ENCODE peak calls at places on chromosomes 2 and 18, in eight cellular contexts. I, L, H, G, X, Z, R and V are unnamed samples.

GRCh38 chr2:58032751-58033055 is 13.9 kb upstream of the VRK2 start:
- DNase-seq in I (no peak), L (no peak), H (no peak), G (no peak), X (no peak), Z (no peak), R (no peak), V (no peak)

GRCh38 chr18:50310080-50310479 is 22.6 kb upstream of the CXXC1 start:
- DNase-seq in I (no peak), L (no peak), H (no peak), G (no peak), X (no peak), Z (no peak), R (no peak), V (no peak)

GRCh38 chr18:28824183-28824574 is 647.2 kb upstream of the CDH2 start:
- DNase-seq in I (no peak), L (no peak), H (no peak), G (no peak), X (no peak), Z (no peak), R (no peak), V (no peak)

GRCh38 chr2:62794791-62795190 is 89.3 kb downstream of the EHBP1 start:
- DNase-seq in I (peak; percentile 42), L (no peak), H (peak; percentile 65), G (no peak), X (no peak), Z (peak; percentile 76), R (no peak), V (no peak)

GRCh38 chr2:54691439-54692135 is 31.9 kb upstream of the EML6 start:
- DNase-seq in I (no peak), L (no peak), H (no peak), G (no peak), X (no peak), Z (no peak), R (no peak), V (no peak)

GRCh38 chr18:50982802-50983179 is 15.0 kb downstream of the ELAC1 start:
- DNase-seq in I (peak; percentile 25), L (no peak), H (no peak), G (no peak), X (no peak), Z (no peak), R (no peak), V (no peak)

GRCh38 chr18:24734058-24734457 is 273.6 kb downstream of the HRH4 start:
- DNase-seq in I (no peak), L (peak; percentile 80), H (peak; percentile 62), G (no peak), X (peak; percentile 31), Z (peak; percentile 31), R (no peak), V (no peak)

GRCh38 chr2:143875295-143876199 is 644.4 kb downstream of the ZEB2 start:
- DNase-seq in I (no peak), L (no peak), H (no peak), G (no peak), X (no peak), Z (no peak), R (no peak), V (no peak)

GRCh38 chr2:219486424-219486959 is 12.2 kb upstream of the GMPPA start:
- DNase-seq in I (no peak), L (no peak), H (no peak), G (no peak), X (no peak), Z (no peak), R (no peak), V (no peak)

GRCh38 chr2:52473526-52473925 is 1294.1 kb upstream of the CHAC2 start:
- DNase-seq in I (no peak), L (no peak), H (no peak), G (no peak), X (no peak), Z (no peak), R (no peak), V (no peak)

GRCh38 chr2:63842149-63843061 is 709 bp downstream of the UGP2 start:
- DNase-seq in I (peak; percentile 69), L (no peak), H (peak; percentile 56), G (peak; percentile 60), X (peak; percentile 25), Z (peak; percentile 70), R (peak; percentile 43), V (no peak)

GRCh38 chr2:164066095-164066494 is 330.3 kb upstream of the FIGN start:
- DNase-seq in I (no peak), L (no peak), H (no peak), G (no peak), X (no peak), Z (no peak), R (no peak), V (peak; percentile 14)

GRCh38 chr2:156896294-156896693 is 361.2 kb upstream of the GALNT5 start:
- DNase-seq in I (peak; percentile 77), L (no peak), H (peak; percentile 77), G (no peak), X (no peak), Z (peak; percentile 64), R (no peak), V (no peak)

GRCh38 chr18:35753306-35753910 is 171.9 kb downstream of the GALNT1 start:
- DNase-seq in I (no peak), L (no peak), H (peak; percentile 72), G (no peak), X (no peak), Z (peak; percentile 84), R (no peak), V (no peak)

GRCh38 chr2:128269358-128270305 is 49.0 kb downstream of the HS6ST1 start:
- DNase-seq in I (no peak), L (no peak), H (no peak), G (no peak), X (no peak), Z (no peak), R (no peak), V (no peak)

GRCh38 chr2:162233197-162233596 is 10.0 kb downstream of the FAP start:
- DNase-seq in I (no peak), L (no peak), H (peak; percentile 66), G (no peak), X (no peak), Z (peak; percentile 84), R (no peak), V (no peak)

GRCh38 chr2:42810126-42810970 is 18.0 kb upstream of the HAAO start:
- DNase-seq in I (peak; percentile 97), L (peak; percentile 98), H (peak; percentile 95), G (peak; percentile 95), X (peak; percentile 93), Z (peak; percentile 94), R (peak; percentile 93), V (no peak)
- TF ChIP-seq CTCF in I (no peak), L (peak; percentile 20), H (no peak), G (no peak), X (peak; percentile 17), Z (peak; percentile 4), R (no peak), V (no peak)

GRCh38 chr2:241804326-241805276 is 4.4 kb upstream of the NEU4 start:
- DNase-seq in I (no peak), L (no peak), H (no peak), G (no peak), X (peak; percentile 21), Z (no peak), R (no peak), V (peak; percentile 13)
- TF ChIP-seq CTCF in I (no peak), L (no peak), H (no peak), G (no peak), X (no peak), Z (no peak), R (no peak), V (no peak)

DNA sequence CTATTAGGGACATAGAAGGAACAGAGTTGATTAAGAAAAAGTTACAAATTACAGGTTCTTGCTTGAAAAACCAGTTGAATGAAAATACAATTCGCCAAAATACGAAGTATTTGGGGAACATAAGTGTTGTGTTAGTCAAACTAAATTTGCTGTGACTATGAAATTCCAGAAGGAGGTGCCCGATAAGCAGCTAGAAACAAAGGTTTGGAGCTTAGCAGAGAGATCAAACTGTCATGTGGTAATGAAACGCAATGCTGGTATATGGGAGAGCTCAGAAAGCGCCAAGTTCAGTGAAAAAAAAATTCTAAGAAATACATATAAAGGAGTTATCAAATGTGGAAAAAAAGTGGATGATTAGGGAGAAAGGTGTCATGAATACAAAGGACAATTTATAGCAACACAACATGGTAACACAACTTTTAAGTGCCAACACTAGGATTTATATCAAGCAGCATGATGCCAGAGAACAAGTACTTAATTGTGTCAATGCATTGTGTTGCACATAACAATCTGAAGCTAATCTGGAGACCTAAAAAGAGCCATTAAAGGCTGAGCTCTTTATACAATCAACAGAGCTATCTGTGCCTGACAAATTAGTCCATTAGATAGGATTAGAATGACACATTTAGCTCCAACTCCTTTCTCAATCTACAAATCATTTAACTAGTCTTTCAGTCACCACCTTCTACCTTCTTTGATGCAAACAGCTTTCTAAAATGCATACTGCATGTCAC is 31.2 kb downstream of the SMAD2 start:
- DNase-seq in I (no peak), L (no peak), H (no peak), G (no peak), X (no peak), Z (no peak), R (no peak), V (no peak)
- TF ChIP-seq CTCF in I (no peak), L (no peak), H (no peak), G (no peak), X (no peak), Z (peak; percentile 23), R (no peak), V (peak; percentile 48)

DNA sequence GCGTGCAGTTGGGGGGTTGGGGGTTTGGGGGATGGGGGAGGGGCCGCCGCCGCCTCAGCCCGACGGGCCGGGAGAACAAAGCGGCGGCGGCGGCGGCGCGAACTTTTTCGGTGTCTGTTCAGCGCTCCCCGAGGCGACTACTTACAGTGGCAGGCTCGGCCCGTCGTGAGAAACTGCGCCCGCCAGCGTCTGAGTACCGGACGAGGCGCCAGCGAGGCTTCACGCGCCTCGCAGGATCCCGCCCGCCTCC is 172 bp downstream of the PRKD3 start:
- DNase-seq in I (peak; percentile 78), L (no peak), H (no peak), G (peak; percentile 86), X (no peak), Z (peak; percentile 68), R (peak; percentile 79), V (no peak)
- TF ChIP-seq CTCF in I (no peak), L (peak; percentile 9), H (no peak), G (no peak), X (no peak), Z (no peak), R (no peak), V (no peak)

GRCh38 chr2:74119912-74120825 is 27.5 kb downstream of the BOLA3 start:
- DNase-seq in I (peak; percentile 86), L (no peak), H (peak; percentile 83), G (peak; percentile 89), X (peak; percentile 82), Z (peak; percentile 86), R (peak; percentile 81), V (peak; percentile 84)
- TF ChIP-seq CTCF in I (peak; percentile 62), L (peak; percentile 29), H (peak; percentile 21), G (peak; percentile 64), X (no peak), Z (peak; percentile 46), R (peak; percentile 67), V (peak; percentile 69)